ENCODE peak calls at places on chromosomes 4 and X, in six cellular contexts. One of them, this sample, is unnamed.

GRCh38 chrX:57227691-57228090 is 58.8 kb upstream of the FAAH2 start:
- DNase-seq in choroid plexus epithelial cell: no peak
- DNase-seq in fibroblast of lung: no peak
- DNase-seq in endothelial cell of umbilical vein: no peak
- DNase-seq in foreskin fibroblast: no peak
- DNase-seq in dorsolateral prefrontal cortex: no peak
- DNase-seq in this sample: no peak

GRCh38 chrX:18793601-18794089 is 86.2 kb downstream of the PPEF1 start:
- DNase-seq in choroid plexus epithelial cell: peak
- DNase-seq in endothelial cell of umbilical vein: peak
- DNase-seq in foreskin fibroblast: peak
- DNase-seq in fibroblast of lung: no peak
- DNase-seq in dorsolateral prefrontal cortex: no peak
- DNase-seq in this sample: no peak

GRCh38 chrX:1685460-1685859 is 70.6 kb downstream of the ASMT start:
- DNase-seq in foreskin fibroblast: no peak
- DNase-seq in endothelial cell of umbilical vein: no peak
- DNase-seq in fibroblast of lung: no peak
- DNase-seq in dorsolateral prefrontal cortex: no peak
- DNase-seq in choroid plexus epithelial cell: no peak
- DNase-seq in this sample: no peak

GRCh38 chr4:123649644-123650356 is 253.2 kb downstream of the SPRY1 start:
- DNase-seq in endothelial cell of umbilical vein: no peak
- DNase-seq in foreskin fibroblast: peak
- DNase-seq in fibroblast of lung: peak
- DNase-seq in dorsolateral prefrontal cortex: no peak
- DNase-seq in choroid plexus epithelial cell: peak
- DNase-seq in this sample: peak

GRCh38 chrX:78513996-78514745 is 145.0 kb downstream of the RTL3 start:
- DNase-seq in endothelial cell of umbilical vein: no peak
- DNase-seq in choroid plexus epithelial cell: no peak
- DNase-seq in dorsolateral prefrontal cortex: no peak
- DNase-seq in fibroblast of lung: peak
- DNase-seq in foreskin fibroblast: peak
- DNase-seq in this sample: no peak

GRCh38 chr4:74123065-74123728 is 24.2 kb upstream of the CXCL2 start:
- DNase-seq in foreskin fibroblast: peak
- DNase-seq in fibroblast of lung: no peak
- DNase-seq in dorsolateral prefrontal cortex: no peak
- DNase-seq in endothelial cell of umbilical vein: no peak
- DNase-seq in choroid plexus epithelial cell: peak
- DNase-seq in this sample: peak

GRCh38 chr4:184457530-184458249 is 16.7 kb downstream of the IRF2 start:
- DNase-seq in dorsolateral prefrontal cortex: peak
- DNase-seq in foreskin fibroblast: peak
- DNase-seq in fibroblast of lung: no peak
- DNase-seq in endothelial cell of umbilical vein: no peak
- DNase-seq in choroid plexus epithelial cell: no peak
- DNase-seq in this sample: peak

GRCh38 chr4:125368161-125368560 is 53.4 kb downstream of the FAT4 start:
- DNase-seq in endothelial cell of umbilical vein: peak
- DNase-seq in fibroblast of lung: peak
- DNase-seq in dorsolateral prefrontal cortex: no peak
- DNase-seq in foreskin fibroblast: peak
- DNase-seq in choroid plexus epithelial cell: peak
- DNase-seq in this sample: peak

GRCh38 chr4:95957054-95957453 is 117.2 kb downstream of the PDHA2 start:
- DNase-seq in foreskin fibroblast: no peak
- DNase-seq in dorsolateral prefrontal cortex: no peak
- DNase-seq in fibroblast of lung: peak
- DNase-seq in endothelial cell of umbilical vein: no peak
- DNase-seq in choroid plexus epithelial cell: peak
- DNase-seq in this sample: no peak

GRCh38 chr4:17578482-17578891 is 1.5 kb downstream of the LAP3 start:
- DNase-seq in endothelial cell of umbilical vein: peak
- DNase-seq in fibroblast of lung: no peak
- DNase-seq in foreskin fibroblast: peak
- DNase-seq in dorsolateral prefrontal cortex: no peak
- DNase-seq in choroid plexus epithelial cell: peak
- DNase-seq in this sample: no peak

GRCh38 chrX:81308086-81308852 is 106.4 kb downstream of the SH3BGRL start:
- DNase-seq in choroid plexus epithelial cell: no peak
- DNase-seq in foreskin fibroblast: no peak
- DNase-seq in endothelial cell of umbilical vein: no peak
- DNase-seq in dorsolateral prefrontal cortex: no peak
- DNase-seq in fibroblast of lung: no peak
- DNase-seq in this sample: no peak

GRCh38 chr4:88211473-88212252 is 53.2 kb upstream of the ABCG2 start:
- DNase-seq in fibroblast of lung: no peak
- DNase-seq in choroid plexus epithelial cell: peak
- DNase-seq in foreskin fibroblast: peak
- DNase-seq in endothelial cell of umbilical vein: peak
- DNase-seq in dorsolateral prefrontal cortex: peak
- DNase-seq in this sample: peak

GRCh38 chr4:53592128-53592527 is 842 bp upstream of the LNX1 start:
- DNase-seq in choroid plexus epithelial cell: no peak
- DNase-seq in fibroblast of lung: peak
- DNase-seq in dorsolateral prefrontal cortex: no peak
- DNase-seq in endothelial cell of umbilical vein: peak
- DNase-seq in foreskin fibroblast: no peak
- DNase-seq in this sample: no peak

GRCh38 chr4:72314869-72315268 is 254.2 kb downstream of the ADAMTS3 start:
- DNase-seq in fibroblast of lung: peak
- DNase-seq in foreskin fibroblast: peak
- DNase-seq in dorsolateral prefrontal cortex: no peak
- DNase-seq in endothelial cell of umbilical vein: peak
- DNase-seq in choroid plexus epithelial cell: peak
- DNase-seq in this sample: peak

GRCh38 chr4:185775792-185776555 is 36.0 kb downstream of the SORBS2 start:
- DNase-seq in endothelial cell of umbilical vein: no peak
- DNase-seq in choroid plexus epithelial cell: no peak
- DNase-seq in dorsolateral prefrontal cortex: no peak
- DNase-seq in foreskin fibroblast: peak
- DNase-seq in fibroblast of lung: peak
- DNase-seq in this sample: peak

GRCh38 chr4:19735012-19735411 is 516.7 kb upstream of the SLIT2 start:
- DNase-seq in foreskin fibroblast: peak
- DNase-seq in endothelial cell of umbilical vein: no peak
- DNase-seq in dorsolateral prefrontal cortex: no peak
- DNase-seq in choroid plexus epithelial cell: peak
- DNase-seq in fibroblast of lung: no peak
- DNase-seq in this sample: peak

GRCh38 chrX:11445540-11445939 is 152.3 kb downstream of the AMELX start:
- DNase-seq in choroid plexus epithelial cell: no peak
- DNase-seq in fibroblast of lung: no peak
- DNase-seq in foreskin fibroblast: no peak
- DNase-seq in endothelial cell of umbilical vein: no peak
- DNase-seq in dorsolateral prefrontal cortex: no peak
- DNase-seq in this sample: no peak

GRCh38 chr4:66164869-66165268 is 494.6 kb upstream of the EPHA5 start:
- DNase-seq in endothelial cell of umbilical vein: no peak
- DNase-seq in dorsolateral prefrontal cortex: no peak
- DNase-seq in foreskin fibroblast: no peak
- DNase-seq in choroid plexus epithelial cell: no peak
- DNase-seq in fibroblast of lung: no peak
- DNase-seq in this sample: no peak

GRCh38 chr4:3489451-3489962 is 26.4 kb downstream of the DOK7 start:
- DNase-seq in dorsolateral prefrontal cortex: no peak
- DNase-seq in fibroblast of lung: no peak
- DNase-seq in foreskin fibroblast: no peak
- DNase-seq in endothelial cell of umbilical vein: no peak
- DNase-seq in choroid plexus epithelial cell: no peak
- DNase-seq in this sample: no peak

GRCh38 chr4:114417214-114417613 is 181.4 kb upstream of the UGT8 start:
- DNase-seq in foreskin fibroblast: no peak
- DNase-seq in choroid plexus epithelial cell: peak
- DNase-seq in fibroblast of lung: no peak
- DNase-seq in endothelial cell of umbilical vein: no peak
- DNase-seq in dorsolateral prefrontal cortex: no peak
- DNase-seq in this sample: no peak

GRCh38 chr4:67393699-67394281 is 151.5 kb downstream of the CENPC start:
- DNase-seq in dorsolateral prefrontal cortex: no peak
- DNase-seq in choroid plexus epithelial cell: peak
- DNase-seq in foreskin fibroblast: peak
- DNase-seq in endothelial cell of umbilical vein: peak
- DNase-seq in fibroblast of lung: peak
- DNase-seq in this sample: peak

GRCh38 chrX:10159069-10159468 is 2.3 kb downstream of the CLCN4 start:
- DNase-seq in fibroblast of lung: no peak
- DNase-seq in endothelial cell of umbilical vein: no peak
- DNase-seq in dorsolateral prefrontal cortex: peak
- DNase-seq in foreskin fibroblast: no peak
- DNase-seq in choroid plexus epithelial cell: no peak
- DNase-seq in this sample: no peak

GRCh38 chr4:3226467-3226866 is 22.5 kb upstream of the MSANTD1 start:
- DNase-seq in choroid plexus epithelial cell: no peak
- DNase-seq in fibroblast of lung: no peak
- DNase-seq in foreskin fibroblast: no peak
- DNase-seq in dorsolateral prefrontal cortex: no peak
- DNase-seq in endothelial cell of umbilical vein: no peak
- DNase-seq in this sample: no peak

GRCh38 chrX:72367524-72367923 is 61.8 kb upstream of the CITED1 start:
- DNase-seq in foreskin fibroblast: no peak
- DNase-seq in endothelial cell of umbilical vein: no peak
- DNase-seq in fibroblast of lung: no peak
- DNase-seq in dorsolateral prefrontal cortex: no peak
- DNase-seq in choroid plexus epithelial cell: no peak
- DNase-seq in this sample: no peak

GRCh38 chrX:72366746-72367145 is 61.0 kb upstream of the CITED1 start:
- DNase-seq in endothelial cell of umbilical vein: no peak
- DNase-seq in foreskin fibroblast: no peak
- DNase-seq in fibroblast of lung: no peak
- DNase-seq in choroid plexus epithelial cell: no peak
- DNase-seq in dorsolateral prefrontal cortex: no peak
- DNase-seq in this sample: no peak

GRCh38 chrX:72371405-72371804 is 65.7 kb upstream of the CITED1 start:
- DNase-seq in foreskin fibroblast: no peak
- DNase-seq in fibroblast of lung: no peak
- DNase-seq in endothelial cell of umbilical vein: no peak
- DNase-seq in choroid plexus epithelial cell: no peak
- DNase-seq in dorsolateral prefrontal cortex: no peak
- DNase-seq in this sample: no peak

GRCh38 chrX:72366178-72366577 is 60.5 kb upstream of the CITED1 start:
- DNase-seq in foreskin fibroblast: no peak
- DNase-seq in fibroblast of lung: no peak
- DNase-seq in endothelial cell of umbilical vein: no peak
- DNase-seq in dorsolateral prefrontal cortex: no peak
- DNase-seq in choroid plexus epithelial cell: no peak
- DNase-seq in this sample: no peak

DNA sequence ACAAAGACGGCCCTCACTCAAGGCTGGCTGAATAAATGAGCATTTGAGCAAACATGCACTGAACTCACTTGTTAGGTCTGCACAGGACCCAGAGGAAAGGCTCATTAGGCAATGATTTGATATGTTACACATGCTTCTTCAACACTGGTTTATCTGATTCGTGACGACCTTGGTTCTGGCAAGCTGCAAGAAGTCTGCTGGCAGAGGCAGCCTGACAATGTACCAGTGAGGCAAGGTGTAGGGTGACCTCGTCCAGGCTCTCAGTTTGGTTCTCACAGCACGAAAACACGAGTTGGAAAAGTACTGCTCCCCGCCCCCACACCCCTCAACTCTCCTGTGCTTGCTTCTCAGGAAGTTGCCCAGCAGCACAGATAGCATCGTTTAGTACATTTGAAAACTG is 63.1 kb upstream of the CITED1 start:
- DNase-seq in fibroblast of lung: no peak
- DNase-seq in endothelial cell of umbilical vein: no peak
- DNase-seq in choroid plexus epithelial cell: no peak
- DNase-seq in foreskin fibroblast: no peak
- DNase-seq in dorsolateral prefrontal cortex: no peak
- DNase-seq in this sample: no peak
- TF ChIP-seq CTCF in fibroblast of lung: no peak
- TF ChIP-seq CTCF in endothelial cell of umbilical vein: no peak
- TF ChIP-seq CTCF in choroid plexus epithelial cell: no peak
- TF ChIP-seq CTCF in foreskin fibroblast: no peak
- TF ChIP-seq CTCF in dorsolateral prefrontal cortex: no peak
- TF ChIP-seq CTCF in this sample: no peak

DNA sequence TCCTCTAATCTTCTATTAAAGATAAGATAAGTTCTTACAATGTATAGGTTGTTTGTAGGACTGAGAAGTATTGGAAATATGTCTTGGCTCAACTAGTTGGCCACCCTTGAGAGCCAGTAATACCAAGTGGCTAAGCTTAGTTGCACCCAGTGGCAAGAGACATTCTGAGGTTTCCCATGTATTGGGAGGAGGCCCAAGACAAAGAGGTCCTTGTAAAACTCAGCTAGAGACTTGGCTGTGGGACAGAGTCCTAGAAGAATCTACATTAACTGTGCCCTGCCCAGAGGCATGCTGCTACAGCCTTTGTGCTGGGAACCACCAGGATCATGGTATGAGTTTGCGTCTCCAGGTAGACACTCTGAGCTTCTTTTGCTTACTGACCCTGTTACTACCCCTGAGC is 41.9 kb upstream of the SLC4A4 start:
- DNase-seq in endothelial cell of umbilical vein: no peak
- DNase-seq in dorsolateral prefrontal cortex: no peak
- DNase-seq in foreskin fibroblast: no peak
- DNase-seq in fibroblast of lung: peak
- DNase-seq in choroid plexus epithelial cell: no peak
- DNase-seq in this sample: peak
- TF ChIP-seq CTCF in endothelial cell of umbilical vein: no peak
- TF ChIP-seq CTCF in dorsolateral prefrontal cortex: no peak
- TF ChIP-seq CTCF in foreskin fibroblast: no peak
- TF ChIP-seq CTCF in fibroblast of lung: no peak
- TF ChIP-seq CTCF in choroid plexus epithelial cell: no peak
- TF ChIP-seq CTCF in this sample: no peak

GRCh38 chr4:109795059-109795458 is 6.7 kb downstream of the CFI start:
- DNase-seq in choroid plexus epithelial cell: no peak
- DNase-seq in foreskin fibroblast: no peak
- DNase-seq in fibroblast of lung: no peak
- DNase-seq in endothelial cell of umbilical vein: no peak
- DNase-seq in dorsolateral prefrontal cortex: no peak
- DNase-seq in this sample: no peak
- TF ChIP-seq CTCF in choroid plexus epithelial cell: no peak
- TF ChIP-seq CTCF in foreskin fibroblast: no peak
- TF ChIP-seq CTCF in fibroblast of lung: no peak
- TF ChIP-seq CTCF in endothelial cell of umbilical vein: no peak
- TF ChIP-seq CTCF in dorsolateral prefrontal cortex: no peak
- TF ChIP-seq CTCF in this sample: no peak

DNA sequence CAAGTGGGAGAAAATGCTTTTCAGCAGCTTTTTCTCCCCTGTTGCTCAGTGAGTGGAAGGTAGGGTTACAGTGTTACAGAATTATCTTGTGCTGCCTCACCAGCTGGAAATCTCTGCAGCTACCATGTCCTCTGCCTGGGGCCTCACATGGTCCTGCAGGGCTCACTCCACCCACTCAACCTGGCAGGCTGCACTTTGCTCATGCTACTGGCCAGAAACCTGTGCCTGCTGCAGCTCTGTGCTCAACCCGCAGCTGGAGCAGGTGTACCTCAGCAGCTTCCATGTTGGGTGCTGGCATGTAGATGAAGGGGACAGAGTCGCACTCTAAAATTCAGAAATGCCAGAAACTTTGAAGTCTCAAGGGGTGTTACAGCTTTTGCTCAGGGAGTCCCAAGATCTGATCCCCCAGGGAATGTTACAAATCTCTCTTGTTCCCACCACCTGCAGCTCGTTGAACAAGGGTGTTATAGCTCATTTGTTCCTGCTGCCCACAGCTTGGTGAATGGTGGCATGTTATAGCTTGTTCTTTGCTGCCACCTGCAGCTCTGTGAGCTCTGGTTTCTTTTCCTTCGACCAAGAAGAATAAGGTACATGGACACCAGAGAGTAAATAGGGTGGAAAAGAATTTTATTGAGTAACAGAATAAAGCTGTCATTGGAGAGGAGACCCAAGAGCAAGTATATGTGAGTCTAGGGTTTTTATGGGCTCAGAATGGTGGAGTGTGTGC is 845.8 kb downstream of the TECRL start:
- DNase-seq in fibroblast of lung: no peak
- DNase-seq in choroid plexus epithelial cell: no peak
- DNase-seq in endothelial cell of umbilical vein: no peak
- DNase-seq in foreskin fibroblast: no peak
- DNase-seq in dorsolateral prefrontal cortex: no peak
- DNase-seq in this sample: no peak
- TF ChIP-seq CTCF in fibroblast of lung: no peak
- TF ChIP-seq CTCF in choroid plexus epithelial cell: no peak
- TF ChIP-seq CTCF in endothelial cell of umbilical vein: no peak
- TF ChIP-seq CTCF in foreskin fibroblast: no peak
- TF ChIP-seq CTCF in dorsolateral prefrontal cortex: no peak
- TF ChIP-seq CTCF in this sample: no peak